ENCODE peak calls at places on chromosomes 4 and X, in seven cellular contexts. Z, Q, F, Y, E, H and J are unnamed samples.

GRCh38 chr4:2432991-2433530 is 14.3 kb downstream of the CFAP99 start:
- DNase-seq in Z (peak; percentile 79), F (no peak), Y (no peak), Q (peak; percentile 54), E (peak; percentile 57), H (no peak), J (no peak)

GRCh38 chrX:103052625-103053024 is 11.3 kb downstream of the BEX1 start:
- DNase-seq in H (no peak), E (no peak), Y (no peak), Z (no peak), F (no peak), Q (no peak), J (no peak)

GRCh38 chrX:15781964-15782711 is 8.1 kb upstream of the ZRSR2 start:
- DNase-seq in Q (no peak), Z (no peak), Y (no peak), E (no peak), F (no peak), H (peak; percentile 35), J (no peak)

GRCh38 chrX:70025464-70025863 is 24.3 kb downstream of the AWAT2 start:
- DNase-seq in Q (peak; percentile 78), Z (no peak), H (no peak), Y (no peak), E (no peak), F (no peak), J (no peak)

GRCh38 chr4:81605278-81605677 is 133.6 kb upstream of the RASGEF1B start:
- DNase-seq in Y (no peak), Z (no peak), Q (no peak), E (no peak), H (no peak), F (no peak), J (no peak)

GRCh38 chrX:149365061-149365460 is 140.0 kb downstream of the IDS start:
- DNase-seq in Z (peak; percentile 4), E (no peak), H (no peak), Y (no peak), F (no peak), Q (no peak), J (no peak)

GRCh38 chr4:37983951-37984350 is 23.8 kb downstream of the PTTG2 start:
- DNase-seq in H (no peak), F (no peak), Z (peak; percentile 71), Y (no peak), E (peak; percentile 31), Q (no peak), J (no peak)

GRCh38 chr4:179867300-179867878 is 2375.8 kb upstream of the TENM3 start:
- DNase-seq in Z (peak; percentile 58), F (peak; percentile 51), Y (no peak), H (peak; percentile 55), E (no peak), Q (no peak), J (peak; percentile 63)

GRCh38 chrX:118566359-118566758 is 70.7 kb downstream of the DOCK11 start:
- DNase-seq in F (no peak), E (peak; percentile 28), H (no peak), Z (no peak), Y (no peak), Q (peak; percentile 61), J (no peak)

GRCh38 chrX:148381603-148382002 is 118.8 kb upstream of the AFF2 start:
- DNase-seq in Q (no peak), H (peak; percentile 5), Z (no peak), F (no peak), E (no peak), Y (no peak), J (no peak)